ENCODE peak calls at places on chromosomes 7 and 10, in four cellular contexts. X, J, S and I are unnamed samples.

GRCh38 chr10:35795131-35795819 is 153.2 kb upstream of the FZD8 start:
- DNase-seq in X (no peak), J (peak; percentile 31), S (no peak), I (no peak)

GRCh38 chr10:73209705-73210104 is 37.4 kb downstream of the DNAJC9 start:
- DNase-seq in S (no peak), X (no peak), J (peak; percentile 20), I (no peak)

GRCh38 chr10:127978481-127978880 is 71.6 kb downstream of the PTPRE start:
- DNase-seq in X (no peak), J (no peak), S (no peak), I (no peak)

GRCh38 chr7:66903360-66904062 is 17.5 kb upstream of the TMEM248 start:
- DNase-seq in X (no peak), S (no peak), J (no peak), I (no peak)

GRCh38 chr10:26407406-26407969 is 30.7 kb upstream of the APBB1IP start:
- DNase-seq in S (no peak), J (no peak), X (no peak), I (no peak)

GRCh38 chr10:49131507-49132385 is 2.1 kb downstream of the FAM170B start:
- DNase-seq in S (no peak), J (no peak), X (no peak), I (no peak)

GRCh38 chr7:43585521-43585920 is 2.6 kb downstream of the STK17A start:
- DNase-seq in S (no peak), X (no peak), J (no peak), I (no peak)

GRCh38 chr10:62037166-62037831 is 135.8 kb downstream of the ARID5B start:
- DNase-seq in X (no peak), J (no peak), S (no peak), I (no peak)

GRCh38 chr10:127117125-127117524 is 79.3 kb downstream of the INSYN2A start:
- DNase-seq in J (no peak), X (no peak), S (peak; percentile 80), I (no peak)

GRCh38 chr7:7895754-7896153 is 72.8 kb upstream of the GLCCI1 start:
- DNase-seq in S (no peak), X (no peak), J (no peak), I (no peak)

GRCh38 chr7:66310620-66311019 is 105.5 kb downstream of the TPST1 start:
- DNase-seq in S (no peak), J (no peak), X (no peak), I (no peak)

GRCh38 chr10:69845574-69846251 is 44.0 kb downstream of the COL13A1 start:
- DNase-seq in S (no peak), X (no peak), J (no peak), I (no peak)

GRCh38 chr10:90969947-90970673 is 49.2 kb upstream of the ANKRD1 start:
- DNase-seq in J (peak; percentile 20), X (no peak), S (no peak), I (no peak)

GRCh38 chr10:37222046-37222445 is 96.6 kb downstream of the ANKRD30A start:
- DNase-seq in S (no peak), J (no peak), X (no peak), I (no peak)

GRCh38 chr7:157873664-157874063 is 536.9 kb downstream of the DNAJB6 start:
- DNase-seq in J (no peak), S (no peak), X (no peak), I (no peak)

GRCh38 chr7:37694208-37695080 is 10.9 kb downstream of the GPR141 start:
- DNase-seq in J (no peak), S (no peak), X (no peak), I (no peak)

GRCh38 chr7:85186521-85187241 is at the start of gene SEMA3D:
- DNase-seq in X (peak; percentile 48), J (no peak), S (peak; percentile 95), I (peak; percentile 41)

GRCh38 chr7:125089171-125089570 is 159.5 kb upstream of the POT1 start:
- DNase-seq in J (no peak), S (no peak), X (no peak), I (no peak)

GRCh38 chr10:97689637-97690036 is 2.6 kb upstream of the AVPI1 start:
- DNase-seq in X (no peak), J (peak; percentile 100), S (no peak), I (no peak)